ENCODE peak calls at places on chromosomes 13 and 19, in four cellular contexts. U is cardiac muscle cell, B is fibroblast of mammary gland, H is K562. V is an unnamed sample.

GRCh38 chr19:52296400-52296772 is 583 bp upstream of the ZNF480 start:
- DNase-seq in U (no peak), B (no peak), H (no peak), V (no peak)

GRCh38 chr19:44303976-44304568 is 753 bp downstream of the ZNF235 start:
- DNase-seq in U (no peak), B (peak; percentile 47), H (peak; percentile 31), V (no peak)

GRCh38 chr13:62360609-62361008 is 945.0 kb upstream of the PCDH20 start:
- DNase-seq in U (no peak), B (no peak), H (no peak), V (no peak)

GRCh38 chr19:47284324-47284899 is 9.7 kb downstream of the INAFM1 start:
- DNase-seq in U (peak; percentile 76), B (peak; percentile 71), H (peak; percentile 79), V (peak; percentile 75)

GRCh38 chr13:47287291-47287751 is 390.5 kb upstream of the HTR2A start:
- DNase-seq in U (no peak), B (peak; percentile 61), H (no peak), V (no peak)

GRCh38 chr13:29676535-29676934 is 81.0 kb upstream of the SLC7A1 start:
- DNase-seq in U (peak; percentile 7), B (peak; percentile 55), H (no peak), V (peak; percentile 36)

GRCh38 chr19:3655402-3656072 is 28.9 kb upstream of the CACTIN start:
- DNase-seq in U (peak; percentile 87), B (peak; percentile 94), H (no peak), V (peak; percentile 91)

GRCh38 chr19:47776568-47776967 is 1.9 kb upstream of the SELENOW start:
- DNase-seq in U (no peak), B (no peak), H (no peak), V (no peak)

GRCh38 chr13:49343255-49343654 is 95.5 kb downstream of the CDADC1 start:
- DNase-seq in U (no peak), B (no peak), H (peak; percentile 31), V (no peak)

GRCh38 chr19:28285078-28285477 is 927.9 kb downstream of the UQCRFS1 start:
- DNase-seq in U (no peak), B (no peak), H (no peak), V (no peak)

GRCh38 chr13:51152713-51153112 is 41.6 kb upstream of the C13orf42 start:
- DNase-seq in U (no peak), B (peak; percentile 17), H (no peak), V (no peak)

GRCh38 chr13:49938274-49938673 is 2.1 kb upstream of the SPRYD7 start:
- DNase-seq in U (no peak), B (no peak), H (no peak), V (no peak)

GRCh38 chr19:17752865-17753639 is 1.8 kb downstream of the FCHO1 start:
- DNase-seq in U (no peak), B (no peak), H (no peak), V (no peak)

GRCh38 chr19:24033962-24034342 is 53.0 kb upstream of the ZNF254 start:
- DNase-seq in U (peak; percentile 68), B (peak; percentile 72), H (peak; percentile 36), V (peak; percentile 69)

GRCh38 chr19:36245210-36246005 is 30.5 kb downstream of the ZNF146 start:
- DNase-seq in U (peak; percentile 26), B (no peak), H (no peak), V (no peak)
- H3K4me3 ChIP-seq in U (no peak overlapping the region), B (peak overlapping the region; percentile 22), H (no peak overlapping the region), V (peak overlapping the region; percentile 0)

GRCh38 chr19:54156953-54157352 is 2.6 kb downstream of the LENG1 start:
- DNase-seq in U (no peak), B (no peak), H (no peak), V (no peak)

GRCh38 chr19:54158812-54159351 is 639 bp downstream of the LENG1 start:
- DNase-seq in U (peak; percentile 33), B (peak; percentile 47), H (peak; percentile 49), V (peak; percentile 38)

GRCh38 chr19:54160948-54161347 is 1.4 kb upstream of the LENG1 start:
- DNase-seq in U (no peak), B (no peak), H (peak; percentile 22), V (no peak)

GRCh38 chr19:54160182-54160811 is 776 bp upstream of the LENG1 start:
- DNase-seq in U (peak; percentile 30), B (peak; percentile 43), H (peak; percentile 50), V (peak; percentile 45)

DNA sequence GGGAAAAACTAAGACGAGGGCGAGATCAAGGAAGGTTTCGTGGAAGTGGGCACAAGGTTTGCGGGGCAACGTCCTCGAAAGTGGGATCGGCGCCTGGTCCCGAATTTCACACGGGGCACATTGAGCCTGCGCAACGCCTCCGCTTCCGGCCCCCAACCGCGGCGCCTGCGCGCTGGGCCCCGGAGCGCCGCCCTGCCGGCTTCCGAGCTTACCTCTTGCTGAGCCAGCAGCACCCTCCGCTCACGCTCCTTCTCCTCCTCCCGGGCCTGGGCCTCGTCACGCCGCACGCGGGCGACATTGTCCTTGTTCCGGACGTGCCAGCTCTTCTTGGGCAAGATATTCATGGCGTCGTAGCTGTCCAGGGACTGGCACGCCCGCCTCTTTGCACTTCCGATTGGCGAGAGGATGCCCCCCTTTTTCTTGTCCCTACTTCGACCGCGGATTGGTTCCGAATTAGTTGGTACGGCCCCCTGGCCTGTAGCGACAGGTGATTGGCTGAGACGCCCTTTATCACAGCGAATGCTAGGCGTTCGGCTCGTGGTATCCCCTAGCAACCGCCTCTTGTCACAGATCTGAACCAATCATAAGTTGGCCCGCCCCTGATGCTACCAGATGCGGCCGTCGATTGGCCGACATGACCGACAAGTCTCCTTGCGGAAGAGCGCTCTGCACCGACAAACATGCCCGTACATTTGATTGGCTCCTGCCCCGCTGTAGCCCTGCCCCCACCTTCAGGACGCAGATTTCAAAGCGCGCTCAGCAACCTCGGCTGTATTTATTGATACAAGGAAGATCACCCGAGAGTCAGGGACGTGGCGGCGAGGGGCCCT is at the start of gene LENG1:
- DNase-seq in U (peak; percentile 100), B (peak; percentile 100), H (peak; percentile 100), V (peak; percentile 100)
- TF ChIP-seq CTCF in U (peak; percentile 36), B (no peak), H (peak; percentile 40), V (peak; percentile 11)

GRCh38 chr19:35066691-35067563 is 25.4 kb downstream of the HPN start:
- DNase-seq in U (peak; percentile 91), B (peak; percentile 79), H (peak; percentile 93), V (peak; percentile 86)
- H3K4me3 ChIP-seq in U (no peak overlapping the region), B (no peak overlapping the region), H (no peak overlapping the region), V (no peak overlapping the region)

GRCh38 chr13:31236211-31236786 is 36.5 kb downstream of the B3GLCT start:
- DNase-seq in U (peak; percentile 75), B (peak; percentile 65), H (peak; percentile 25), V (peak; percentile 68)

DNA sequence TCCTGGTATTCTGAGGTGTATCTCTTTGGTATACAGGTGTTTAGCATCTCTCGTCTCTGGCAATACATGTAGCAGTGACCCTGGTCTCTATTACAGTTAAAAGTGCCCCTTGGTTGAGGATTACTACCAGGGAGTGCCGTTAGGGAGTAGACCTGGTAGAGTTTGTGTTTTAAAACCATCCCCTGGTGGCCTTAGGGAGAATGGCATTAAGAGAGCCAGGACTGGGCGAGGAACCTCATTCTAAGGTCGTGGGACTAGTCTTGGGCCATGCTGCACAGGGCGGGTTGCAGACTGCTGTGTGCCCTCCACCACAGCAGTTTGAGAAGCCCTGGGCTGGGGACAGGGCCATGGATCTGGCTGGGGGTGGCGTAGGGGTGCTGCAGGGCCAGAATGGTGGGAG is 35.0 kb downstream of the B3GLCT start:
- DNase-seq in U (peak; percentile 18), B (peak; percentile 8), H (no peak), V (peak; percentile 15)
- TF ChIP-seq CTCF in U (peak; percentile 41), B (peak; percentile 31), H (peak; percentile 28), V (peak; percentile 53)

DNA sequence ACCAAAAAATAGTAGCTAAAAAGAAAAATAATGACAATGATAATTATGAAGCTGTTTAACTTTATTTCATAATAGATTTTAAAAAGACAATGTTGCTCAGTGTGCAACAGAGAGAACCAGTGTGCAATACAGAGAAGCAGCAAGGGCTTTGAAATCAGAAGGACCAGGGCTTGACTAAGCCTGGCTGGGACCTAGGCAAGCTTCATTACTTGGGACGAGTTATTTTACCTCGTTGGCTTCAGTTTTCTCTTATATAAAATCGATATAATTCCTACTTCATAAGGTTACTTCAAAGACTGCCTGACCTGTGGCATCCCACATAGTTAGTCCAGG is 56.9 kb downstream of the MBNL2 start:
- DNase-seq in U (no peak), B (no peak), H (no peak), V (no peak)
- H3K4me3 ChIP-seq in U (no peak overlapping the region), B (no peak overlapping the region), H (no peak overlapping the region), V (no peak overlapping the region)